ENCODE peak calls at places on chromosomes 4 and X, in six cellular contexts. One of them, this sample, is unnamed. For H3K9me3 and H3K4me1, the result is how much of the 10 kb centered on the place peaks cover.

GRCh38 chr4:158938462-158939044 is 164.3 kb upstream of the RAPGEF2 start:
- DNase-seq in colonic mucosa: no peak
- DNase-seq in psoas muscle: no peak
- DNase-seq in left ventricle myocardium inferior: no peak
- DNase-seq in lower lobe of right lung: no peak
- DNase-seq in SJSA1: no peak
- DNase-seq in this sample: no peak

GRCh38 chr4:113145519-113146291 is 96.3 kb downstream of the ANK2 start:
- DNase-seq in colonic mucosa: no peak
- DNase-seq in psoas muscle: peak
- DNase-seq in left ventricle myocardium inferior: peak
- DNase-seq in lower lobe of right lung: no peak
- DNase-seq in SJSA1: no peak
- DNase-seq in this sample: no peak

GRCh38 chr4:113183032-113183573 is 133.7 kb downstream of the ANK2 start:
- DNase-seq in colonic mucosa: no peak
- DNase-seq in psoas muscle: no peak
- DNase-seq in left ventricle myocardium inferior: no peak
- DNase-seq in lower lobe of right lung: no peak
- DNase-seq in SJSA1: no peak
- DNase-seq in this sample: no peak

GRCh38 chrX:85992811-85993229 is 54.5 kb downstream of the CHM start:
- DNase-seq in colonic mucosa: no peak
- DNase-seq in psoas muscle: no peak
- DNase-seq in left ventricle myocardium inferior: no peak
- DNase-seq in lower lobe of right lung: no peak
- DNase-seq in SJSA1: no peak
- DNase-seq in this sample: no peak

GRCh38 chr4:109877400-109877799 is 29.5 kb downstream of the LRIT3 start:
- DNase-seq in colonic mucosa: no peak
- DNase-seq in psoas muscle: no peak
- DNase-seq in left ventricle myocardium inferior: no peak
- DNase-seq in lower lobe of right lung: no peak
- DNase-seq in SJSA1: no peak
- DNase-seq in this sample: no peak

GRCh38 chrX:24426340-24426913 is 38.7 kb upstream of the PDK3 start:
- DNase-seq in colonic mucosa: no peak
- DNase-seq in psoas muscle: no peak
- DNase-seq in left ventricle myocardium inferior: no peak
- DNase-seq in lower lobe of right lung: no peak
- DNase-seq in SJSA1: no peak
- DNase-seq in this sample: no peak

GRCh38 chr4:26217961-26218676 is 102.7 kb upstream of the RBPJ start:
- DNase-seq in colonic mucosa: no peak
- DNase-seq in psoas muscle: peak
- DNase-seq in left ventricle myocardium inferior: no peak
- DNase-seq in lower lobe of right lung: peak
- DNase-seq in SJSA1: no peak
- DNase-seq in this sample: no peak

GRCh38 chr4:100379583-100380105 is 138.2 kb downstream of the EMCN start:
- DNase-seq in colonic mucosa: no peak
- DNase-seq in psoas muscle: no peak
- DNase-seq in left ventricle myocardium inferior: no peak
- DNase-seq in lower lobe of right lung: no peak
- DNase-seq in SJSA1: no peak
- DNase-seq in this sample: no peak

GRCh38 chr4:155805016-155805415 is 46.2 kb downstream of the GUCY1B1 start:
- DNase-seq in colonic mucosa: no peak
- DNase-seq in psoas muscle: no peak
- DNase-seq in left ventricle myocardium inferior: no peak
- DNase-seq in lower lobe of right lung: no peak
- DNase-seq in SJSA1: no peak
- DNase-seq in this sample: no peak

GRCh38 chr4:4995103-4995761 is 24.0 kb downstream of the CYTL1 start:
- DNase-seq in colonic mucosa: peak
- DNase-seq in psoas muscle: peak
- DNase-seq in left ventricle myocardium inferior: peak
- DNase-seq in lower lobe of right lung: peak
- DNase-seq in SJSA1: peak
- DNase-seq in this sample: peak

GRCh38 chr4:82217986-82218715 is 155.6 kb downstream of the HNRNPD start:
- DNase-seq in colonic mucosa: no peak
- DNase-seq in psoas muscle: no peak
- DNase-seq in left ventricle myocardium inferior: no peak
- DNase-seq in lower lobe of right lung: no peak
- DNase-seq in SJSA1: no peak
- DNase-seq in this sample: no peak

GRCh38 chr4:162241857-162242256 is 78.1 kb upstream of the FSTL5 start:
- DNase-seq in colonic mucosa: no peak
- DNase-seq in psoas muscle: no peak
- DNase-seq in left ventricle myocardium inferior: no peak
- DNase-seq in lower lobe of right lung: no peak
- DNase-seq in SJSA1: no peak
- DNase-seq in this sample: no peak

GRCh38 chrX:15416133-15416993 is 32.1 kb upstream of the VEGFD start:
- DNase-seq in colonic mucosa: no peak
- DNase-seq in psoas muscle: no peak
- DNase-seq in left ventricle myocardium inferior: no peak
- DNase-seq in lower lobe of right lung: no peak
- DNase-seq in SJSA1: no peak
- DNase-seq in this sample: no peak

GRCh38 chr4:107392380-107392779 is 327.7 kb downstream of the PAPSS1 start:
- DNase-seq in colonic mucosa: no peak
- DNase-seq in psoas muscle: no peak
- DNase-seq in left ventricle myocardium inferior: no peak
- DNase-seq in lower lobe of right lung: no peak
- DNase-seq in SJSA1: no peak
- DNase-seq in this sample: no peak

GRCh38 chrX:78075787-78076389 is 28.2 kb upstream of the PGK1 start:
- DNase-seq in colonic mucosa: no peak
- DNase-seq in psoas muscle: no peak
- DNase-seq in left ventricle myocardium inferior: no peak
- DNase-seq in lower lobe of right lung: no peak
- DNase-seq in SJSA1: no peak
- DNase-seq in this sample: no peak

GRCh38 chrX:9272166-9272565 is 192.7 kb upstream of the TBL1X start:
- DNase-seq in colonic mucosa: no peak
- DNase-seq in psoas muscle: no peak
- DNase-seq in left ventricle myocardium inferior: no peak
- DNase-seq in lower lobe of right lung: no peak
- DNase-seq in SJSA1: no peak
- DNase-seq in this sample: no peak

GRCh38 chr4:26173619-26174018 is 147.2 kb upstream of the RBPJ start:
- DNase-seq in colonic mucosa: no peak
- DNase-seq in psoas muscle: no peak
- DNase-seq in left ventricle myocardium inferior: no peak
- DNase-seq in lower lobe of right lung: no peak
- DNase-seq in SJSA1: peak
- DNase-seq in this sample: no peak

GRCh38 chrX:39688576-39689373 is 409.0 kb downstream of the BCOR start:
- DNase-seq in colonic mucosa: peak
- DNase-seq in psoas muscle: peak
- DNase-seq in left ventricle myocardium inferior: peak
- DNase-seq in lower lobe of right lung: peak
- DNase-seq in SJSA1: peak
- DNase-seq in this sample: peak

GRCh38 chr4:6157926-6158325 is 42.4 kb downstream of the JAKMIP1 start:
- DNase-seq in colonic mucosa: no peak
- DNase-seq in psoas muscle: no peak
- DNase-seq in left ventricle myocardium inferior: no peak
- DNase-seq in lower lobe of right lung: no peak
- DNase-seq in SJSA1: no peak
- DNase-seq in this sample: no peak

GRCh38 chr4:140020457-140021361 is 133.3 kb downstream of the MAML3 start:
- DNase-seq in colonic mucosa: no peak
- DNase-seq in psoas muscle: no peak
- DNase-seq in left ventricle myocardium inferior: no peak
- DNase-seq in lower lobe of right lung: no peak
- DNase-seq in SJSA1: no peak
- DNase-seq in this sample: no peak

GRCh38 chr4:43837171-43837570 is 611.4 kb downstream of the KCTD8 start:
- DNase-seq in colonic mucosa: no peak
- DNase-seq in psoas muscle: no peak
- DNase-seq in left ventricle myocardium inferior: no peak
- DNase-seq in lower lobe of right lung: no peak
- DNase-seq in SJSA1: no peak
- DNase-seq in this sample: no peak

GRCh38 chr4:126702747-126703146 is 930.0 kb upstream of the INTU start:
- DNase-seq in colonic mucosa: no peak
- DNase-seq in psoas muscle: no peak
- DNase-seq in left ventricle myocardium inferior: no peak
- DNase-seq in lower lobe of right lung: no peak
- DNase-seq in SJSA1: no peak
- DNase-seq in this sample: no peak

GRCh38 chrX:55593756-55594257 is 29.4 kb upstream of the FOXR2 start:
- DNase-seq in colonic mucosa: no peak
- DNase-seq in psoas muscle: no peak
- DNase-seq in left ventricle myocardium inferior: no peak
- DNase-seq in lower lobe of right lung: no peak
- DNase-seq in SJSA1: no peak
- DNase-seq in this sample: no peak

GRCh38 chr4:141375855-141376254 is 155.2 kb downstream of the ZNF330 start:
- DNase-seq in colonic mucosa: no peak
- DNase-seq in psoas muscle: no peak
- DNase-seq in left ventricle myocardium inferior: no peak
- DNase-seq in lower lobe of right lung: no peak
- DNase-seq in SJSA1: peak
- DNase-seq in this sample: no peak

GRCh38 chr4:8847764-8848163 is 23.9 kb downstream of the HMX1 start:
- DNase-seq in colonic mucosa: no peak
- DNase-seq in psoas muscle: no peak
- DNase-seq in left ventricle myocardium inferior: no peak
- DNase-seq in lower lobe of right lung: no peak
- DNase-seq in SJSA1: no peak
- DNase-seq in this sample: no peak

GRCh38 chr4:143773998-143774898 is 73.8 kb upstream of the FREM3 start:
- DNase-seq in colonic mucosa: peak
- DNase-seq in psoas muscle: no peak
- DNase-seq in left ventricle myocardium inferior: no peak
- DNase-seq in lower lobe of right lung: peak
- DNase-seq in SJSA1: peak
- DNase-seq in this sample: no peak

GRCh38 chr4:189048119-189048518 is 892.6 kb upstream of the FRG1 start:
- DNase-seq in colonic mucosa: no peak
- DNase-seq in psoas muscle: no peak
- DNase-seq in left ventricle myocardium inferior: no peak
- DNase-seq in lower lobe of right lung: no peak
- DNase-seq in SJSA1: no peak
- DNase-seq in this sample: no peak

GRCh38 chr4:108889696-108890475 is 127.0 kb upstream of the ETNPPL start:
- DNase-seq in colonic mucosa: no peak
- DNase-seq in psoas muscle: no peak
- DNase-seq in left ventricle myocardium inferior: no peak
- DNase-seq in lower lobe of right lung: no peak
- DNase-seq in SJSA1: no peak
- DNase-seq in this sample: no peak

GRCh38 chrX:69320116-69320515 is 154.9 kb upstream of the PJA1 start:
- DNase-seq in colonic mucosa: peak
- DNase-seq in psoas muscle: no peak
- DNase-seq in left ventricle myocardium inferior: no peak
- DNase-seq in lower lobe of right lung: no peak
- DNase-seq in SJSA1: no peak
- DNase-seq in this sample: no peak

DNA sequence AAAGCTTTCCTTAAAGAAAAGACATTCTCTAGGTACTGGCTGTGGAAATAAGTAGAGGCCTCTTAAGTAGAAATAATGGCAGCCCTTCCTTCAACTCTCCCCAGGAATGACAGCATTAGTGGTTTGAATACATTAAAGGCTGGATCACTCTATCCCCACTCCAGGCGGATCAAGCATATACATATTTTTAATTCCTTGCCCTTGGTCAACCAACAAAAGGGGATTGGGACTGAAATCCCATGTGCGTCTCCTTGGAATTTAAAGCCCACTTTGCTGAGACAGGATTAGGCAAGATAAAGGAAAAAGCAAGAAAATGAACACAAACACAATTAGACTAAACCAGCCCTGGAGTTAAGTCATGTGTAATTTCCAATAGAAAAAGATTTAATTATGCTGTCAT is 391.3 kb downstream of the PPP1R2C start:
- DNase-seq in colonic mucosa: no peak
- DNase-seq in psoas muscle: no peak
- DNase-seq in left ventricle myocardium inferior: no peak
- DNase-seq in lower lobe of right lung: no peak
- DNase-seq in SJSA1: no peak
- DNase-seq in this sample: no peak
- H3K9me3 ChIP-seq in colonic mucosa: under half
- H3K9me3 ChIP-seq in psoas muscle: under half
- H3K9me3 ChIP-seq in left ventricle myocardium inferior: under half
- H3K9me3 ChIP-seq in lower lobe of right lung: under half
- H3K9me3 ChIP-seq in SJSA1: under half
- H3K9me3 ChIP-seq in this sample: under half

DNA sequence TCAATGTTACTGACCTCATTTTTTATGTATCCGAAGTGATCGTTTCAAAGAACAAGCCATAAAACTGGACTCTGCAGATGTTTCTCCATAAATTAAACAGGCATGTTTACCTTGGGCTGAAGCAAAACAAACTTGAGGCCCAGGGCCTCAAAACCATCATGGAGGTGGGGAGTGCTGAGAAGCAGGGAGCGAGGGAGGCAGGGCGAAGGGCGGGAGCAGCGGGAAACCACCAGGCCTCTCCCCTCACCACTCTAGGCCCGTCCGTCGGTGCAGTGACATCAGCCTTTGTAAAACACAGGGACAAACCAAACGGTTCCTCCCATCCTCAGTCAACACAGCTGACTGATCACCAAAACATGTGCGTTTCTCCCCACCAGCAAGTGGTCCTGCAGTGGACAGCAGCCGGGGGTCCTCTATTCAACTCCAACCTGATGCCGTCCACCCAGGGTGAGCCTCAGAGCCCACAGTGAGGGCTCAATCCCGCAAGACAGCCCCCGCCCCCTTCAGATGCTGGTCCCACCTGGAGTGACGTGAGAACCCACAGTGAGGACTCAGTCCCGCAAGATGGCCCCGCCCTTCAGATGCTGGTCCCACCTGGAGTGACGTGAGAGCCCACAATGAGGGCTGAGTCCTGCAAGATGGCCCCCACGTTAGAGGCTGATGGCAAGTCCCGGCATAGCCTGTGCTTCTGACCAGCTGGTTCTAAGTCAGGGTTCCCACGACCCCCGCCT is 103.0 kb upstream of the LRPAP1 start:
- DNase-seq in colonic mucosa: no peak
- DNase-seq in psoas muscle: peak
- DNase-seq in left ventricle myocardium inferior: no peak
- DNase-seq in lower lobe of right lung: peak
- DNase-seq in SJSA1: no peak
- DNase-seq in this sample: peak
- H3K4me1 ChIP-seq in colonic mucosa: under half
- H3K4me1 ChIP-seq in psoas muscle: under half
- H3K4me1 ChIP-seq in left ventricle myocardium inferior: under half
- H3K4me1 ChIP-seq in lower lobe of right lung: under half
- H3K4me1 ChIP-seq in SJSA1: under half
- H3K4me1 ChIP-seq in this sample: under half

GRCh38 chrX:72536542-72536941 is 36.1 kb downstream of the HDAC8 start:
- DNase-seq in colonic mucosa: no peak
- DNase-seq in psoas muscle: no peak
- DNase-seq in left ventricle myocardium inferior: no peak
- DNase-seq in lower lobe of right lung: no peak
- DNase-seq in SJSA1: no peak
- DNase-seq in this sample: no peak
- H3K27ac ChIP-seq in colonic mucosa: no peak
- H3K27ac ChIP-seq in psoas muscle: no peak
- H3K27ac ChIP-seq in left ventricle myocardium inferior: peak
- H3K27ac ChIP-seq in lower lobe of right lung: no peak
- H3K27ac ChIP-seq in SJSA1: no peak
- H3K27ac ChIP-seq in this sample: no peak

GRCh38 chrX:40844476-40844875 is 109.1 kb upstream of the MED14 start:
- DNase-seq in colonic mucosa: no peak
- DNase-seq in psoas muscle: no peak
- DNase-seq in left ventricle myocardium inferior: no peak
- DNase-seq in lower lobe of right lung: no peak
- DNase-seq in SJSA1: no peak
- DNase-seq in this sample: no peak
- H3K9me3 ChIP-seq in colonic mucosa: under half
- H3K9me3 ChIP-seq in psoas muscle: under half
- H3K9me3 ChIP-seq in left ventricle myocardium inferior: under half
- H3K9me3 ChIP-seq in lower lobe of right lung: under half
- H3K9me3 ChIP-seq in SJSA1: under half
- H3K9me3 ChIP-seq in this sample: under half

This sample was measured in uterus.